ENCODE peak calls at places on chromosomes 5 and 9, in seven cellular contexts. Y, T, W, O, C, E and B are unnamed samples.

GRCh38 chr5:36357391-36357790 is 55.7 kb upstream of the RANBP3L start:
- DNase-seq in Y (no peak), T (no peak), W (no peak), O (no peak), C (peak), E (no peak), B (no peak)

GRCh38 chr5:111948078-111948477 is 191.1 kb upstream of the NREP start:
- DNase-seq in Y (no peak), T (no peak), W (no peak), O (no peak), C (no peak), E (no peak), B (no peak)

GRCh38 chr5:130335116-130335515 is 430.9 kb downstream of the CHSY3 start:
- DNase-seq in Y (no peak), T (no peak), W (peak), O (no peak), C (peak), E (no peak), B (peak)

GRCh38 chr9:86491634-86492266 is 137.5 kb upstream of the TUT7 start:
- DNase-seq in Y (no peak), T (no peak), W (no peak), O (no peak), C (no peak), E (no peak), B (no peak)

GRCh38 chr9:9752722-9753121 is 860.1 kb downstream of the PTPRD start:
- DNase-seq in Y (no peak), T (no peak), W (no peak), O (no peak), C (no peak), E (no peak), B (no peak)

GRCh38 chr5:93909356-93909755 is 168.0 kb upstream of the POU5F2 start:
- DNase-seq in Y (no peak), T (no peak), W (no peak), O (peak), C (no peak), E (no peak), B (no peak)

GRCh38 chr5:132807163-132807838 is 5.8 kb upstream of the SOWAHA start:
- DNase-seq in Y (peak), T (no peak), W (no peak), O (peak), C (no peak), E (no peak), B (no peak)

GRCh38 chr9:2725126-2725525 is 7.8 kb downstream of the KCNV2 start:
- DNase-seq in Y (no peak), T (no peak), W (peak), O (no peak), C (no peak), E (no peak), B (no peak)

GRCh38 chr5:168401880-168402279 is 84.4 kb upstream of the RARS1 start:
- DNase-seq in Y (no peak), T (no peak), W (peak), O (no peak), C (no peak), E (peak), B (no peak)

GRCh38 chr9:4171519-4171918 is 128.3 kb downstream of the GLIS3 start:
- DNase-seq in Y (no peak), T (no peak), W (no peak), O (no peak), C (no peak), E (no peak), B (no peak)

GRCh38 chr9:85744481-85744880 is 2.7 kb upstream of the AGTPBP1 start:
- DNase-seq in Y (no peak), T (no peak), W (no peak), O (no peak), C (no peak), E (no peak), B (no peak)

GRCh38 chr9:20280330-20280729 is 342.0 kb downstream of the MLLT3 start:
- DNase-seq in Y (no peak), T (no peak), W (no peak), O (no peak), C (no peak), E (no peak), B (no peak)
- TF ChIP-seq CTCF in Y (no peak), T (no peak), W (no peak), O (no peak), C (no peak), E (no peak), B (no peak)

GRCh38 chr5:92627186-92627585 is 953.8 kb downstream of the NR2F1-AS1 start:
- DNase-seq in Y (no peak), T (no peak), W (peak), O (no peak), C (no peak), E (no peak), B (no peak)
- TF ChIP-seq CTCF in Y (no peak), T (no peak), W (no peak), O (no peak), C (no peak), E (no peak), B (no peak)

GRCh38 chr5:175867587-175868347 is 3.6 kb upstream of the CPLX2 start:
- DNase-seq in Y (no peak), T (no peak), W (no peak), O (peak), C (no peak), E (no peak), B (peak)
- TF ChIP-seq CTCF in Y (peak), T (no peak), W (no peak), O (peak), C (no peak), E (peak), B (peak)

DNA sequence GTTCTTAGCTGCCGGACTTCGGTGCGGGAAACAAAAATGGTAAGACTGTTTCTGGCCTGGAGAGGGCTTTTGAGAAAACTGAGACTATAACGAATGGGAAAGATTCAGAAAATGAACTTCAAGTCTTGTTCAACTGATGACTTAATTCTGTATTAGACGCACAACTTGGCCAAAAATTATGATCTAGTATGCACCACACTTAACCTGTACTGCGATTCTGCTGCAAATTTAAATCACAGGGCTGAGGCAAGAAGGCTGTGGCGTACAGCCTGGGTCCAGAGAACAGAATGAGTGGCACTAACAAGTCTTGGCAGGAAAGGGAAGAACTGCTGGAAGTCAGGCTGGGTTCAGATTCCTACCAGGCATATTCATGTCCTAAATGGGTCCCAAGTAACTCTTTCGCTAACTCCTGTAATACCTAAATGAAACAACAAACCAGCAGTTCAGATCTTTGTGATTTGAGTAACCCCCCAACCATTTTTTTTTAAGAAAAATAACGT is 781 bp upstream of the COL23A1 start:
- DNase-seq in Y (no peak), T (no peak), W (peak), O (no peak), C (peak), E (no peak), B (no peak)
- TF ChIP-seq CTCF in Y (peak), T (no peak), W (no peak), O (no peak), C (peak), E (no peak), B (peak)

DNA sequence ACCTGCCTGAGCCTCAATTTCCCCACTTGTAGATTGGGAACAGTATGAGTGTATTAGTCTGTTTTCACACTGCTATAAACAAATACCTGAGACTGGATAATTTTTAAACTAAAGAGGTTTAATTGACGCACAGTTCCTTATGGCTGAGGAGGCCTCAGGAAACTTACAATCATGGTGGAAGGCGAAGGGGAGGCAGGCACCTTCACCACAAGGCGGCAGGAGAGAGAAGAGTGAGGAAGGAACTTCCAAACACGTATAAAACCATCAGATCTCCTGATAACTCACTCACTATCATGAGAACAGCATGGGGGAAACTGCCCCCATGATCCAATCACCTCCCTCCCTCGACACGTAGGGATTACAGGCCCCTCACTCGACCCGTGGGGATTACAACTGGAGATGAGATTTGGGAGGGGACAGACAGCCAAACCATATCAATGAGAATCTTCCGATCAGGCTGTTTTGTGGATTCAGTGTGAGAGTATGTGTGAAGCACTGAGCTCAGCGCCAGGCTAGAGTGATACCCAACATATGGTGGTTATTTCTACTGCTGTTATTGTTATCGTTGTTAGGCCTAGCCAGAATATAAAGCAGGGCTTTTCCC is 14.6 kb upstream of the LMX1B start:
- DNase-seq in Y (peak), T (no peak), W (no peak), O (no peak), C (no peak), E (no peak), B (no peak)
- TF ChIP-seq CTCF in Y (no peak), T (no peak), W (peak), O (peak), C (no peak), E (peak), B (no peak)

DNA sequence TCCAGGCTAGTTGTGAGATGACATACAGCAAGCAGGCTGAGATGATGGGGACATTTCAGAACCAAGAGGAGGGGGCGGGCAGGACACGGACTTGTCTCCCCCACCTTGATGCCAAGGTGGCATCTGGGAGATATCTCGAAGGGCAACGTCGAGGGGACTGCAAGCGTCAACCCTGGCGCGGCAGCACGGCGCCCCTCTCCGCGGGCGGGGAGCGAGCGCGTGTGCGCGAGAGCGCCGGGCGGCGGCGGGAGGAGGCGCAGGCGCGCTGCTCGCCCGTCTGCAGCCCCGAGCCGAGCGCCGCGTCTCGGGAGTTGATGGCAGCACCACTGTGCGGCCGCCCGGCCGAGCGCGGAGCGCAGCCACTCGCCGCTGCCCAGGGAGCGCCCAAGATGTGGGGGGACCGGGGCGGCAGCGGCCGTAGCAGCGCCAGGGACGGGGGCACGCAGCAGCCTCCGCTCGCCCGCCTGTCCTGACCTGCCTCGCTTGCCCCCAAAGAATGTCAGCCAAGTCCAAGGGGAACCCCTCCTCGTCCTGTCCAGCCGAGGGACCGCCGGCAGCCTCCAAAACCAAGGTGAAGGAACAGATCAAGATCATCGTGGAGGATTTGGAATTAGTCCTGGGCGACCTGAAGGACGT is at the start of gene PRR16:
- DNase-seq in Y (peak), T (peak), W (peak), O (peak), C (peak), E (peak), B (peak)
- TF ChIP-seq CTCF in Y (no peak), T (peak), W (peak), O (peak), C (peak), E (no peak), B (no peak)

GRCh38 chr9:18935521-18935920 is 97.5 kb downstream of the SAXO1 start:
- DNase-seq in Y (no peak), T (no peak), W (peak), O (no peak), C (peak), E (no peak), B (no peak)
- TF ChIP-seq CTCF in Y (no peak), T (no peak), W (no peak), O (no peak), C (no peak), E (no peak), B (no peak)

GRCh38 chr5:76941000-76941399 is 11.8 kb upstream of the CRHBP start:
- DNase-seq in Y (no peak), T (no peak), W (no peak), O (no peak), C (peak), E (no peak), B (no peak)
- TF ChIP-seq CTCF in Y (no peak), T (no peak), W (no peak), O (no peak), C (no peak), E (no peak), B (no peak)

GRCh38 chr5:174916227-174916626 is 191.8 kb downstream of the MSX2 start:
- DNase-seq in Y (no peak), T (no peak), W (no peak), O (no peak), C (no peak), E (no peak), B (no peak)
- TF ChIP-seq CTCF in Y (no peak), T (no peak), W (no peak), O (no peak), C (no peak), E (no peak), B (no peak)

GRCh38 chr9:122126340-122127333 is 32.9 kb downstream of the NDUFA8 start:
- DNase-seq in Y (no peak), T (no peak), W (no peak), O (no peak), C (peak), E (peak), B (no peak)
- TF ChIP-seq CTCF in Y (no peak), T (no peak), W (no peak), O (no peak), C (peak), E (no peak), B (no peak)